ENCODE peak calls at places on chromosomes 5 and 9, in five cellular contexts. E is body of pancreas; O is GM13977; G is effector CD4-positive, alpha-beta T cell; Y is stimulated activated CD8-positive, alpha-beta memory T cell treated with anti-CD3 and anti-CD28 coated beads, Interleukin-4, amount 100 ng/mL, for 24 hours. A is an unnamed sample.

GRCh38 chr9:91131433-91131839 is 230.3 kb downstream of the AUH start:
- DNase-seq in Y (peak), G (no peak), E (no peak), O (no peak), A (peak)

GRCh38 chr5:143404416-143405062 is 1.1 kb upstream of the NR3C1 start:
- DNase-seq in Y (peak), G (no peak), O (peak), E (peak), A (peak)

GRCh38 chr9:19999491-20000057 is 210.7 kb upstream of the SLC24A2 start:
- DNase-seq in O (peak), G (no peak), E (no peak), Y (peak), A (peak)

GRCh38 chr9:13205824-13206223 is 73.7 kb downstream of the MPDZ start:
- DNase-seq in Y (no peak), O (no peak), E (no peak), G (no peak), A (no peak)

GRCh38 chr5:180691046-180691445 is 41.6 kb upstream of the FLT4 start:
- DNase-seq in Y (no peak), E (no peak), G (no peak), O (no peak), A (no peak)

GRCh38 chr5:1103505-1104326 is 8.1 kb downstream of the SLC12A7 start:
- DNase-seq in Y (no peak), E (peak), O (no peak), G (no peak), A (no peak)

GRCh38 chr5:35213608-35214007 is 16.7 kb downstream of the PRLR start:
- DNase-seq in G (no peak), Y (no peak), O (no peak), E (no peak), A (no peak)

GRCh38 chr9:124133752-124134151 is 122.2 kb downstream of the LHX2 start:
- DNase-seq in G (no peak), O (no peak), E (peak), Y (no peak), A (no peak)

A was measured in HFFc6.